ENCODE peak calls at places on chromosomes 13 and 19, in five cellular contexts. J, M, D, B and C are unnamed samples.

GRCh38 chr19:823565-824121 is 1.9 kb upstream of the PLPPR3 start:
- DNase-seq in M (no peak), J (no peak), D (peak; percentile 44), B (no peak), C (no peak)

GRCh38 chr19:20247016-20247683 is 80.1 kb downstream of the ZNF486 start:
- DNase-seq in D (peak; percentile 6), B (no peak), J (peak; percentile 8), M (no peak), C (no peak)

GRCh38 chr19:14369399-14370168 is 11.7 kb upstream of the ADGRE5 start:
- DNase-seq in J (no peak), M (no peak), D (no peak), B (no peak), C (peak; percentile 25)

GRCh38 chr19:5484398-5485285 is 29.4 kb downstream of the ZNRF4 start:
- DNase-seq in B (no peak), D (no peak), M (no peak), J (no peak), C (peak; percentile 7)

GRCh38 chr19:16820056-16820455 is 9.1 kb upstream of the SIN3B start:
- DNase-seq in D (no peak), B (no peak), J (no peak), M (no peak), C (no peak)

GRCh38 chr13:23679214-23679613 is 109.0 kb downstream of the TNFRSF19 start:
- DNase-seq in M (no peak), J (peak; percentile 87), B (no peak), D (peak; percentile 55), C (peak; percentile 72)

GRCh38 chr19:1373534-1374249 is 10.0 kb upstream of the NDUFS7 start:
- DNase-seq in B (no peak), J (no peak), M (no peak), D (no peak), C (peak; percentile 29)

GRCh38 chr19:35248310-35249145 is at the start of gene LSR:
- DNase-seq in D (no peak), M (no peak), J (peak; percentile 77), B (peak; percentile 84), C (no peak)

GRCh38 chr13:58620171-58620570 is 988.6 kb downstream of the PCDH17 start:
- DNase-seq in B (no peak), J (no peak), D (peak; percentile 19), M (no peak), C (no peak)

GRCh38 chr13:71879129-71879535 is 12.1 kb upstream of the DACH1 start:
- DNase-seq in M (no peak), J (peak; percentile 32), D (peak; percentile 73), B (no peak), C (peak; percentile 52)

GRCh38 chr19:52188822-52189744 is 769 bp upstream of the PPP2R1A start:
- DNase-seq in J (peak; percentile 38), D (no peak), M (no peak), B (no peak), C (no peak)

GRCh38 chr13:25170554-25171107 is 1.5 kb downstream of the AMER2 start:
- DNase-seq in D (no peak), M (no peak), J (no peak), B (no peak), C (no peak)
- H3K4me3 ChIP-seq in D (no peak overlapping the region), M (peak overlapping the region; percentile 28), J (no peak overlapping the region), B (no peak overlapping the region), C (no peak overlapping the region)

DNA sequence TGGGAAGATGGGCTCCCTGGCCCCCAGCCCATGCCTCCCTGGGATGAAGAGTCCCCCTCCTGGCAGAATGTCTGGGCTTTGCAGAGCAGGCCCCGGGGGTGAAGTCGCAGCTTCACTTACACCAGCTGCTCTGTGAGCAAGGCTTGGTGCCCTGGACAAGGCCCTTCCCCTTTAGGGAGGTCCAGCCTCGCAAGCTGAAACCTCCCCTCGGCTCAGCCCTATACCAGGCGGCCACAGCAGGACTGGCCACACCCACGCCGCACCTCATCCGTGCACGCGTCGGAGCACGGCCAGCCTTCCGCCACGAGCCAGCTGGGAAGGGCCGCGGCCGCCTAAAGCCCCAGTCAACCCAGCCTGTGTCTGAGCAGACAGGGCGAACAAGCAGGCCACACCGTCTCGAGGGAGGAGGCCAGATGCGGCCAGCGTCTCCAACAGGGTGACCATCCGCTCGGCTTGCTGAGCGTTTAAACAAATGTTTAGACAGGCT is 83.2 kb upstream of the MCF2L start:
- DNase-seq in M (peak; percentile 67), B (no peak), D (peak; percentile 88), J (peak; percentile 74), C (peak; percentile 86)
- H3K4me3 ChIP-seq in M (peak overlapping the region; percentile 38), B (no peak overlapping the region), D (peak overlapping the region; percentile 71), J (no peak overlapping the region), C (peak overlapping the region; percentile 19)

DNA sequence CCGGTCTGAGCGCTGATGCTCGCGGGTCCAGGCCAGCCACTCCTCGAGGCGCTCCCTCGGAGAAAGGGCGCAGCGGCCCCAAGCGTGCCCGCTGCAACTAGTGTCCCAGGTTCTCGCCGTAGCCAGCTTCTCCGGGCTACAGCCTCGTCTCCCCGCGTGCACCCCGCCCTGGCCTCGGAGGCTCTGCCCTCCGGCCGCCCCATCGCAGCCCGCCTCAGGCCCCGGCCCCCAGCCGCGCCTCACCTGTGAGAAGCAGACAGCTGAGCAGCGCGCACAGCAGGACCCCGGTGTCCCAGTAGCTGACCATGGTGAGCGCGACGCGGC is 429 bp downstream of the FLT1 start:
- DNase-seq in M (no peak), B (no peak), J (no peak), D (peak; percentile 52), C (no peak)
- H3K4me3 ChIP-seq in M (peak overlapping the region; percentile 49), B (no peak overlapping the region), J (peak overlapping the region; percentile 6), D (peak overlapping the region; percentile 65), C (peak overlapping the region; percentile 30)

GRCh38 chr19:28185646-28186045 is 1027.3 kb downstream of the UQCRFS1 start:
- DNase-seq in M (no peak), B (no peak), D (no peak), J (no peak), C (no peak)
- H3K4me3 ChIP-seq in M (no peak overlapping the region), B (no peak overlapping the region), D (peak overlapping the region; percentile 42), J (no peak overlapping the region), C (no peak overlapping the region)

DNA sequence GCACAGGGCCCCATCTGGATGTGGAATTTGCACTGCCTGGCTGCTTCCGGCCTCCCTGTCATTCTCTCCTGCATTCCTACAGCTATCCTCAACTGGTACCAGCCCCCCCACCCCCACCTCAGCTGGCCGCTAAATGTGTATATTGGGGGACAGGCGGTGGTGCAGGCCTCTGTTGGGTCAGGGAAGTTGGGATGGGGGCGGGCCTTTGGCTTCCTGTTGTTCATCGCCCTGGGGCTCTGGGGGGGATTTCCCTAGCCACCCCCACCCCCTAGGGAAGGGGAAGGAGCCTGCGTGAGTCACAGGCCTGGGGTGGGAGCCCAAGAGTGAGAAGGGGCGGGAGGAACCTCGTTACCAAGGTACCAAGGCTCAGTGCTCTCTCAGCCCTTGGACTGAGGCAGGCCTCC is 10.6 kb downstream of the POU2F2 start:
- DNase-seq in B (peak; percentile 40), M (no peak), J (peak; percentile 82), D (peak; percentile 84), C (peak; percentile 75)
- H3K4me3 ChIP-seq in B (no peak overlapping the region), M (no peak overlapping the region), J (no peak overlapping the region), D (no peak overlapping the region), C (no peak overlapping the region)

GRCh38 chr19:57708641-57709354 is at the start of gene ZNF154:
- DNase-seq in D (peak; percentile 86), B (no peak), M (peak; percentile 2), J (peak; percentile 41), C (peak; percentile 77)
- H3K4me3 ChIP-seq in D (peak within 1 kb of the TSS; percentile 83), B (no peak within 1 kb of the TSS), M (peak within 1 kb of the TSS; percentile 58), J (peak within 1 kb of the TSS; percentile 53), C (peak within 1 kb of the TSS; percentile 71)

DNA sequence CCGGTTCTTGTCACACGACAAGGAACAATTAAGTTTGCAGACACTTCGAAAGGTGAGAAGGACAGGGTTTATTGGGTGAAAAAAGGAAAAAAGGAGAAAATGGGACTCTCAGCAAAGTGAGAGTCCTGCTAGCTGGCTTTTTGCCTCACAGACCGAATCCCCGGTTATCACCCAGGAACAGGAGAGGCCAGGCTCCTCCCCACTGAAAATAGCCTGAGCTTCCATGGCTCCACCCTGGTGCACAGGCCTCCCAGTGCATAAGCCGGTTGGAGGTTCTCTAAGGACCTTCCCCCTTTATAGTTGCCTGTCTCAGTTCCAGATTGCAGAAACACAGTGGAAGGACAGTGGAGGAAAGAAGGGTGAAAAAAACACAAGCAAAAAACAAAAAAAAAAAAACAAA is 571.7 kb downstream of the KCTD12 start:
- DNase-seq in B (no peak), D (no peak), J (no peak), M (no peak), C (no peak)
- H3K4me3 ChIP-seq in B (no peak overlapping the region), D (no peak overlapping the region), J (no peak overlapping the region), M (no peak overlapping the region), C (no peak overlapping the region)

DNA sequence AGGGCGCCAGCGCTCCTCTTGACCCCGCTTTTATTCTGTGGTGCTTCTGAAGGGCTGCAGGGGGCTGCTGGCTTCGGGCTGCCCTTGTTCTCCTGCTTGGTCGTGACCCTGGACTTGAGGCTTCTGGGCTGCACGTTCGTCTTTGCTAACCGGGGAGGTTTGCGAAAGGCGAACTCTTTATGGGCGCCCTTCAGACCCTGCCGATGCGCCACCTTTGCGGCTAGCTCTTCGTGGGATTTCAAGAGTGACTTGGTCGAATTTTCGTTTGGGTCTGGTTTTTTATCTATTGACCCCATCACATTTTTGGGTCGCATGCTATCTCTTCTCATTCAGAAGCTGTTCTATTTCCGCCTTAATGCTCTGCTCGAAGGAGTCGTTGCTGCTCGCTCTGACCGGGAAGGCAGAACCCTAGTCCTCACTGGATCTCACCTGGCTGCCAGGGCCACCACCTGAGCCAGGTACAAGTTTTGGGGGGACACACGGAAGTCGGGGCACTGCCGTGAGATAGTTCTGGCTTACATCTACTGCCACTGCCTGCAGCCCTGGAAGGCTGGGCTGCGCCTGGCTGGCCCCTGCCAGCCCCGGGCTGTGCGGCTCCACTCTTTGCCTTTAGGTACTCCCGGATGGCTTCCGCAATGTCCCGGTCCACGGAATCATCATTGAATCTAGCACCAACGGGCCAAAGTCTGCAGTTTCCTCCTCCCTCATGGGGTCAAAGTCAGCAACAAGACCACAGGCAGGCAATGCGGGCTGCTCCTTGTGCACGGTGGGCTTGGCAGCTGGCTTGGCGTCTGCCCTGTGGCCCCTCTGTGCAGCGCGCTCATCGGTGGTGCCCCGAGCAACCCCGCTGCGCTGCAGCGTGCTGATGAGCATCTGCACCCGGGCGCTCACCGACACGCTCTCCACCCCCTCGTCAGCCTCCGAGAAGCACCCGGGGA is 16.2 kb downstream of the RB1 start:
- DNase-seq in M (no peak), J (no peak), B (no peak), D (no peak), C (no peak)
- H3K4me3 ChIP-seq in M (no peak overlapping the region), J (no peak overlapping the region), B (no peak overlapping the region), D (peak overlapping the region; percentile 55), C (no peak overlapping the region)